ENCODE peak calls at places on chromosome 4, in seven cellular contexts. W is mesendoderm, F is right atrium auricular region, R is ascending aorta, T is lower lobe of right lung, V is heart left ventricle, B is HepG2. I is an unnamed sample. For H3K4me1 and H3K27me3, the result is how much of the 10 kb centered on the place peaks cover.

GRCh38 chr4:10312568-10312967 is 144.7 kb downstream of the ZNF518B start:
- DNase-seq in W (no peak), F (no peak), R (no peak), T (no peak), V (no peak), B (no peak), I (no peak)

GRCh38 chr4:26248647-26249046 is 72.2 kb upstream of the RBPJ start:
- DNase-seq in W (no peak), F (no peak), R (no peak), T (no peak), V (peak), B (no peak), I (no peak)

GRCh38 chr4:80058740-80059139 is 14.3 kb downstream of the ANTXR2 start:
- DNase-seq in W (peak), F (no peak), R (no peak), T (no peak), V (no peak), B (no peak), I (no peak)

GRCh38 chr4:1746265-1746691 is 25.0 kb downstream of the TACC3 start:
- DNase-seq in W (peak), F (peak), R (no peak), T (peak), V (peak), B (peak), I (peak)

GRCh38 chr4:112284662-112285411 is 867 bp downstream of the TIFA start:
- DNase-seq in W (no peak), F (no peak), R (no peak), T (peak), V (no peak), B (no peak), I (no peak)

GRCh38 chr4:156794863-156795262 is 176.7 kb downstream of the PDGFC start:
- DNase-seq in W (no peak), F (no peak), R (no peak), T (no peak), V (no peak), B (no peak), I (no peak)

GRCh38 chr4:109640644-109641043 is 62.6 kb downstream of the CASP6 start:
- DNase-seq in W (no peak), F (no peak), R (no peak), T (no peak), V (no peak), B (no peak), I (no peak)

GRCh38 chr4:143773998-143774898 is 73.8 kb upstream of the FREM3 start:
- DNase-seq in W (peak), F (no peak), R (no peak), T (peak), V (peak), B (peak), I (no peak)

GRCh38 chr4:152968806-152969394 is 32.8 kb downstream of the FHDC1 start:
- DNase-seq in W (no peak), F (no peak), R (no peak), T (no peak), V (no peak), B (no peak), I (no peak)

GRCh38 chr4:1195109-1195671 is 22.8 kb upstream of the SPON2 start:
- DNase-seq in W (no peak), F (peak), R (no peak), T (no peak), V (no peak), B (no peak), I (no peak)

GRCh38 chr4:117156806-117157205 is 71.4 kb upstream of the TRAM1L1 start:
- DNase-seq in W (no peak), F (no peak), R (no peak), T (no peak), V (no peak), B (no peak), I (no peak)

GRCh38 chr4:126991965-126992364 is 640.8 kb upstream of the INTU start:
- DNase-seq in W (no peak), F (no peak), R (no peak), T (no peak), V (no peak), B (no peak), I (no peak)

GRCh38 chr4:159435561-159436023 is 332.7 kb downstream of the RAPGEF2 start:
- DNase-seq in W (no peak), F (no peak), R (no peak), T (no peak), V (no peak), B (peak), I (no peak)

GRCh38 chr4:134807231-134807745 is 605.7 kb upstream of the PABPC4L start:
- DNase-seq in W (no peak), F (no peak), R (no peak), T (no peak), V (no peak), B (no peak), I (no peak)

GRCh38 chr4:55116450-55116849 is 8.9 kb downstream of the KDR start:
- DNase-seq in W (peak), F (no peak), R (no peak), T (no peak), V (no peak), B (no peak), I (no peak)

GRCh38 chr4:103996059-103996458 is 276.3 kb upstream of the TACR3 start:
- DNase-seq in W (peak), F (no peak), R (no peak), T (no peak), V (no peak), B (no peak), I (no peak)

GRCh38 chr4:140065393-140065792 is 88.6 kb downstream of the MAML3 start:
- DNase-seq in W (no peak), F (no peak), R (no peak), T (no peak), V (no peak), B (no peak), I (no peak)

GRCh38 chr4:105543881-105544280 is 8.5 kb upstream of the ARHGEF38 start:
- DNase-seq in W (no peak), F (no peak), R (no peak), T (no peak), V (no peak), B (no peak), I (no peak)

GRCh38 chr4:108055787-108056186 is 66.1 kb downstream of the HADH start:
- DNase-seq in W (no peak), F (no peak), R (no peak), T (no peak), V (no peak), B (no peak), I (no peak)

GRCh38 chr4:88573995-88574394 is 18.3 kb upstream of the HERC3 start:
- DNase-seq in W (peak), F (no peak), R (no peak), T (no peak), V (no peak), B (peak), I (no peak)

GRCh38 chr4:150342945-150343344 is 239.0 kb upstream of the MAB21L2 start:
- DNase-seq in W (no peak), F (no peak), R (no peak), T (no peak), V (peak), B (no peak), I (peak)

GRCh38 chr4:147078362-147078761 is 132.7 kb upstream of the TTC29 start:
- DNase-seq in W (no peak), F (no peak), R (no peak), T (no peak), V (no peak), B (no peak), I (no peak)

GRCh38 chr4:71206763-71207162 is 132.1 kb upstream of the SLC4A4 start:
- DNase-seq in W (no peak), F (no peak), R (no peak), T (no peak), V (no peak), B (no peak), I (no peak)

GRCh38 chr4:32189130-32189529 is 1469.0 kb downstream of the PCDH7 start:
- DNase-seq in W (no peak), F (no peak), R (no peak), T (peak), V (no peak), B (no peak), I (no peak)

GRCh38 chr4:26858947-26859401 is 1.7 kb upstream of the STIM2 start:
- DNase-seq in W (no peak), F (no peak), R (no peak), T (no peak), V (no peak), B (no peak), I (no peak)

GRCh38 chr4:145719752-145720624 is 40.0 kb downstream of the C4orf51 start:
- DNase-seq in W (no peak), F (no peak), R (no peak), T (no peak), V (no peak), B (no peak), I (no peak)

GRCh38 chr4:132709024-132709423 is 440.1 kb upstream of the PCDH10 start:
- DNase-seq in W (no peak), F (no peak), R (no peak), T (no peak), V (no peak), B (no peak), I (no peak)

GRCh38 chr4:73673286-73673685 is 53.0 kb upstream of the RASSF6 start:
- DNase-seq in W (no peak), F (peak), R (no peak), T (no peak), V (peak), B (no peak), I (no peak)

GRCh38 chr4:38034986-38035882 is 75.0 kb downstream of the PTTG2 start:
- DNase-seq in W (peak), F (no peak), R (no peak), T (no peak), V (no peak), B (peak), I (no peak)

GRCh38 chr4:187687701-187688100 is 307.9 kb upstream of the ZFP42 start:
- DNase-seq in W (no peak), F (no peak), R (no peak), T (no peak), V (no peak), B (no peak), I (no peak)

GRCh38 chr4:152700151-152700550 is 20.4 kb upstream of the TMEM154 start:
- DNase-seq in W (peak), F (no peak), R (no peak), T (no peak), V (no peak), B (no peak), I (no peak)

GRCh38 chr4:7422898-7423180 is 11.9 kb downstream of the PSAPL1 start:
- DNase-seq in W (no peak), F (no peak), R (peak), T (no peak), V (no peak), B (no peak), I (no peak)

GRCh38 chr4:93199492-93199891 is 629.1 kb upstream of the ATOH1 start:
- DNase-seq in W (peak), F (no peak), R (no peak), T (no peak), V (no peak), B (peak), I (no peak)

GRCh38 chr4:76601791-76602190 is 166.8 kb downstream of the SHROOM3 start:
- DNase-seq in W (no peak), F (no peak), R (no peak), T (no peak), V (no peak), B (no peak), I (no peak)
- H3K4me1 ChIP-seq in W (under half), F (under half), R (under half), T (under half), V (under half), B (under half), I (under half)

GRCh38 chr4:173534439-173534838 is 4.4 kb upstream of the HAND2 start:
- DNase-seq in W (no peak), F (no peak), R (no peak), T (no peak), V (no peak), B (no peak), I (no peak)
- H3K27me3 ChIP-seq in W (half or more), F (under half), R (under half), T (half or more), V (under half), B (under half), I (half or more)

GRCh38 chr4:81510643-81511189 is 39.0 kb upstream of the RASGEF1B start:
- DNase-seq in W (no peak), F (no peak), R (no peak), T (no peak), V (no peak), B (no peak), I (no peak)

GRCh38 chr4:81507530-81507929 is 35.8 kb upstream of the RASGEF1B start:
- DNase-seq in W (no peak), F (no peak), R (no peak), T (no peak), V (no peak), B (no peak), I (no peak)

GRCh38 chr4:81509822-81510221 is 38.1 kb upstream of the RASGEF1B start:
- DNase-seq in W (no peak), F (no peak), R (no peak), T (peak), V (no peak), B (no peak), I (no peak)

GRCh38 chr4:81506731-81507130 is 35.0 kb upstream of the RASGEF1B start:
- DNase-seq in W (no peak), F (no peak), R (no peak), T (no peak), V (no peak), B (no peak), I (no peak)

GRCh38 chr4:81508786-81509574 is 37.3 kb upstream of the RASGEF1B start:
- DNase-seq in W (no peak), F (no peak), R (no peak), T (no peak), V (no peak), B (no peak), I (no peak)
- H3K4me1 ChIP-seq in W (under half), F (under half), R (under half), T (under half), V (under half), B (under half), I (under half)

DNA sequence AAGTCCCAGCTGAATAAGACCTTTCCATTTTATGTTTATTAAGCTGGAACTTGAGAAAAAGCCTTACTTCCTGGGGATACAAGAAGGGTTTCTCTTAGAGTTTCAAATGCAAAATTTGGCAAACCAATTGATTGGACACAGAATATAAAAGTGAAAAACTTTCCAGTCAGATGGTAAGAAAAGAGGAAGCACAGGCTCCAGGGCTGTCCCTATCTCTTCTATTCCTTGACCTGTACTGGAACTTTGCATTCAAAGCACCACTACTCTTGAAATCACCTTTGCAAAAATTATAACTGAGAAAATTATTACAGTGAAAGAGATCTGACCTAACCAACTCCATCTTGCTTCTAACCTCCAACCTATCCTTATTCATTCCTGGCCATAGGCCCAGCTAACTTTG is 11.7 kb downstream of the PROM1 start:
- DNase-seq in W (no peak), F (no peak), R (no peak), T (no peak), V (no peak), B (no peak), I (no peak)
- H3K27me3 ChIP-seq in W (under half), F (under half), R (under half), T (under half), V (under half), B (under half), I (under half)

DNA sequence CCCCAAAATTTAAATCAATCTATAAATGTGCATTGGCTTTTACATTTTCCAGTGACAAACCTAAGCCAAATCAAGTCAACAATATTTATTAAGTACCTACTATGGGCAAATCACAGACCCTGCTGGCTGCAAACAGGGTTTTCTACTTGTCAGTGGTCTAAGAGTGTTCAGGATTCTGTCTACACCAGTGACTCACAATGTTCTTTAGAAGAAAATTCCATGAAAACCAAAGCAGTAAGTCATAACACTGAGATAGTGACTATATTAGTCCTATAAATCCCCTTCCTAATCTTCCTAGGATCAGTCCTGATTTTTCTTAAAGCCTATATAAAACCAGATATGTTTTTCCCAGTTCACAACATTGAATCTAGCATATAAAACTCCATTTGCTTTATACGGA is 69.7 kb downstream of the PPP3CA start:
- DNase-seq in W (no peak), F (no peak), R (no peak), T (no peak), V (no peak), B (no peak), I (no peak)
- H3K4me1 ChIP-seq in W (under half), F (under half), R (under half), T (under half), V (under half), B (under half), I (under half)

GRCh38 chr4:8858925-8859210 is 12.8 kb downstream of the HMX1 start:
- DNase-seq in W (no peak), F (no peak), R (no peak), T (no peak), V (no peak), B (no peak), I (no peak)

GRCh38 chr4:8858188-8858924 is 13.3 kb downstream of the HMX1 start:
- DNase-seq in W (peak), F (no peak), R (no peak), T (no peak), V (no peak), B (no peak), I (no peak)

GRCh38 chr4:8860096-8860891 is 11.3 kb downstream of the HMX1 start:
- DNase-seq in W (peak), F (no peak), R (no peak), T (no peak), V (no peak), B (no peak), I (no peak)

GRCh38 chr4:8860892-8861575 is 10.6 kb downstream of the HMX1 start:
- DNase-seq in W (peak), F (no peak), R (no peak), T (no peak), V (no peak), B (no peak), I (no peak)

DNA sequence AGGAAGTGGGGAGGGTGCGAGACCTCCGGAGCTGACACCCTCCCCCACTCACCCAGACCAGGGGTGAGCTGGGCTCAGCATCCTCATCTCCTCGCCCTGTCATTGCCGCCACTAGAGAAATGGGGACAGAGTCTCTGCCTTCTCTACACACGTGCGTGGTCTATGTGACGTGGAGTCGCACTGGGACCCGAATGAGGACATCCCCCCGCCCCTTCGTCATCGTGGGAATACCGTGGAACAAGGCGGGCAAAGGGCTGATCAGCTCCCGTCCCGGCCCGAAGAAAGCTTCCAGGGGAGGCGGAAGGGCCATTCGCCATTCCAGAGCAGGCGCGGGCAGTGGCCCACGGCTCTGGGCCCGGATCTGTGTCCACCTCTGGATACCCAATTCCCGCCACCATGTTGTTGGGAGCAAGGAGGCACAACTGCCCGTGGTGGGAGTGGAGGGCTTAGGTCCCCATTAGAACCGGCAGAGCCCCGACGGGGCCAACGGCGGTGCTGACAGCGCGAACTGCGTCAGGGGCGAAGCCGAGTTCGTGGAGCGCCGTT is 12.0 kb downstream of the HMX1 start:
- DNase-seq in W (no peak), F (no peak), R (no peak), T (no peak), V (no peak), B (no peak), I (no peak)
- H3K27me3 ChIP-seq in W (half or more), F (under half), R (under half), T (half or more), V (half or more), B (under half), I (under half)